ENCODE peak calls at places on chromosomes 7 and 10, in five cellular contexts. Z, X, D, G and H are unnamed samples.

GRCh38 chr7:138768251-138768650 is 29.5 kb upstream of the TMEM213 start:
- DNase-seq in Z (no peak), X (no peak), D (no peak), G (no peak), H (no peak)

GRCh38 chr10:46104071-46104585 is 58.1 kb upstream of the MSMB start:
- DNase-seq in Z (no peak), X (no peak), D (no peak), G (no peak), H (no peak)

GRCh38 chr7:112459645-112460044 is 9.4 kb downstream of the IFRD1 start:
- DNase-seq in Z (no peak), X (no peak), D (no peak), G (no peak), H (no peak)

GRCh38 chr7:80680159-80680903 is 41.9 kb downstream of the CD36 start:
- DNase-seq in Z (no peak), X (no peak), D (no peak), G (no peak), H (no peak)

GRCh38 chr10:103800789-103801540 is 54.4 kb downstream of the SH3PXD2A start:
- DNase-seq in Z (peak), X (no peak), D (peak), G (peak), H (no peak)

GRCh38 chr7:78770422-78771410 is 682.8 kb downstream of the MAGI2 start:
- DNase-seq in Z (peak), X (no peak), D (no peak), G (no peak), H (peak)

GRCh38 chr10:11611248-11612003 is at the start of gene USP6NL:
- DNase-seq in Z (peak), X (peak), D (no peak), G (peak), H (peak)

GRCh38 chr7:17292858-17293257 is 5.6 kb upstream of the AHR start:
- DNase-seq in Z (no peak), X (no peak), D (no peak), G (no peak), H (no peak)

GRCh38 chr10:103917326-103918052 is 495 bp downstream of the STN1 start:
- DNase-seq in Z (peak), X (peak), D (no peak), G (peak), H (no peak)

GRCh38 chr7:137283147-137283546 is 60.4 kb downstream of the PTN start:
- DNase-seq in Z (no peak), X (no peak), D (no peak), G (no peak), H (no peak)

GRCh38 chr7:73681031-73681430 is 2.2 kb downstream of the DNAJC30 start:
- DNase-seq in Z (peak), X (no peak), D (no peak), G (no peak), H (no peak)

GRCh38 chr10:44589931-44590330 is 205.0 kb upstream of the CXCL12 start:
- DNase-seq in Z (no peak), X (no peak), D (no peak), G (no peak), H (no peak)

GRCh38 chr10:30062090-30062489 is 2.7 kb upstream of the JCAD start:
- DNase-seq in Z (peak), X (no peak), D (no peak), G (no peak), H (no peak)

GRCh38 chr10:30059209-30060107 is at the start of gene JCAD:
- DNase-seq in Z (no peak), X (peak), D (no peak), G (no peak), H (peak)

GRCh38 chr10:30058570-30059132 is 735 bp downstream of the JCAD start:
- DNase-seq in Z (no peak), X (no peak), D (no peak), G (no peak), H (peak)

GRCh38 chr10:30062582-30062981 is 3.2 kb upstream of the JCAD start:
- DNase-seq in Z (no peak), X (no peak), D (no peak), G (no peak), H (no peak)

GRCh38 chr10:30063098-30063497 is 3.7 kb upstream of the JCAD start:
- DNase-seq in Z (peak), X (no peak), D (no peak), G (no peak), H (no peak)
- TF ChIP-seq MXI1 in Z (no peak), X (no peak), D (no peak), G (no peak), H (no peak)

GRCh38 chr7:69199048-69199447 is 399.2 kb upstream of the AUTS2 start:
- DNase-seq in Z (no peak), X (no peak), D (no peak), G (no peak), H (no peak)

GRCh38 chr7:69199661-69200060 is 398.6 kb upstream of the AUTS2 start:
- DNase-seq in Z (no peak), X (no peak), D (no peak), G (no peak), H (no peak)

GRCh38 chr7:69208848-69209247 is 389.4 kb upstream of the AUTS2 start:
- DNase-seq in Z (no peak), X (no peak), D (peak), G (no peak), H (no peak)

GRCh38 chr7:69205576-69205975 is 392.7 kb upstream of the AUTS2 start:
- DNase-seq in Z (no peak), X (no peak), D (no peak), G (no peak), H (no peak)

DNA sequence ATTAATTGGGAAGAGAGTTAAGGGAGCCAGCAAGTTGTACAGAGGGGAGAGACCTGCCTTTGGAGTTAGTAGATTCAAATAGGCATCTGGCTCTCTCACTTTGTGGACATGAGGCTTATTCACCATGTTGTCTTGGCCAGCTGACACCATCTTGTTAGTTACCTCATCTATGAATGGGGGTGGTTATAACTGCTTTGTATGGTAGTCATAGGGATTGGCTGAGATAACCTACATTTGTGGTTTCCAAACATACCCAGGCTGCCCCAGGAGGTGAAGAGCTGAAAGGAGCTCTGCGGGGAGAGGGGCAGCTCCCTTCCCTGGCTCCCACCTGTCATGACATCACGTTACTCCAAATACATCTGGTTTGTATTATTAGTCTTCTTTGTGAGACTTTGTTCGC is 393.3 kb upstream of the AUTS2 start:
- DNase-seq in Z (no peak), X (no peak), D (no peak), G (no peak), H (no peak)
- TF ChIP-seq MXI1 in Z (no peak), X (no peak), D (no peak), G (no peak), H (no peak)

GRCh38 chr7:77288676-77289320 is 89.2 kb upstream of the FGL2 start:
- DNase-seq in Z (peak), X (no peak), D (no peak), G (no peak), H (no peak)
- TF ChIP-seq MXI1 in Z (no peak), X (no peak), D (no peak), G (no peak), H (no peak)

GRCh38 chr7:54342458-54342857 is 199.7 kb upstream of the VSTM2A start:
- DNase-seq in Z (no peak), X (no peak), D (no peak), G (no peak), H (no peak)
- TF ChIP-seq MXI1 in Z (no peak), X (no peak), D (no peak), G (no peak), H (no peak)